ENCODE peak calls at places on chromosomes 2 and 18, in ten cellular contexts. One of them, this sample, is unnamed.

GRCh38 chr2:16653799-16654198 is 11.8 kb downstream of the CYRIA start:
- DNase-seq in endothelial cell of umbilical vein: no peak
- DNase-seq in HCT116: no peak
- DNase-seq in HepG2: no peak
- DNase-seq in SK-N-SH: no peak
- DNase-seq in sigmoid colon: no peak
- DNase-seq in spleen: no peak
- DNase-seq in stomach: no peak
- DNase-seq in transverse colon: peak; percentile 53
- DNase-seq in GM23338: no peak
- DNase-seq in this sample: no peak

GRCh38 chr2:120108049-120108448 is 95.2 kb downstream of the EPB41L5 start:
- DNase-seq in HCT116: no peak
- DNase-seq in GM23338: no peak
- DNase-seq in HepG2: no peak
- DNase-seq in sigmoid colon: no peak
- DNase-seq in endothelial cell of umbilical vein: peak; percentile 97
- DNase-seq in spleen: no peak
- DNase-seq in stomach: peak; percentile 63
- DNase-seq in SK-N-SH: peak; percentile 4
- DNase-seq in transverse colon: peak; percentile 34
- DNase-seq in this sample: no peak

GRCh38 chr2:160379399-160379798 is 114.2 kb downstream of the RBMS1 start:
- DNase-seq in spleen: no peak
- DNase-seq in stomach: no peak
- DNase-seq in GM23338: no peak
- DNase-seq in transverse colon: no peak
- DNase-seq in sigmoid colon: no peak
- DNase-seq in SK-N-SH: no peak
- DNase-seq in HepG2: no peak
- DNase-seq in endothelial cell of umbilical vein: no peak
- DNase-seq in HCT116: no peak
- DNase-seq in this sample: peak; percentile 49

GRCh38 chr2:129006135-129006885 is 687.6 kb upstream of the HS6ST1 start:
- DNase-seq in transverse colon: no peak
- DNase-seq in spleen: no peak
- DNase-seq in endothelial cell of umbilical vein: no peak
- DNase-seq in HCT116: no peak
- DNase-seq in stomach: no peak
- DNase-seq in HepG2: no peak
- DNase-seq in SK-N-SH: no peak
- DNase-seq in GM23338: no peak
- DNase-seq in sigmoid colon: no peak
- DNase-seq in this sample: no peak

GRCh38 chr2:198697218-198697617 is 760.5 kb downstream of the SATB2 start:
- DNase-seq in SK-N-SH: no peak
- DNase-seq in GM23338: no peak
- DNase-seq in HepG2: no peak
- DNase-seq in stomach: no peak
- DNase-seq in sigmoid colon: no peak
- DNase-seq in transverse colon: peak; percentile 24
- DNase-seq in endothelial cell of umbilical vein: no peak
- DNase-seq in spleen: no peak
- DNase-seq in HCT116: no peak
- DNase-seq in this sample: no peak

GRCh38 chr2:240595381-240596079 is 9.0 kb downstream of the CAPN10 start:
- DNase-seq in HepG2: peak; percentile 64
- DNase-seq in SK-N-SH: peak; percentile 76
- DNase-seq in endothelial cell of umbilical vein: no peak
- DNase-seq in spleen: peak; percentile 67
- DNase-seq in stomach: no peak
- DNase-seq in GM23338: peak; percentile 86
- DNase-seq in HCT116: no peak
- DNase-seq in transverse colon: peak; percentile 27
- DNase-seq in sigmoid colon: peak; percentile 63
- DNase-seq in this sample: no peak

GRCh38 chr18:51250458-51251024 is 53.1 kb upstream of the MEX3C start:
- DNase-seq in stomach: no peak
- DNase-seq in transverse colon: no peak
- DNase-seq in sigmoid colon: no peak
- DNase-seq in SK-N-SH: no peak
- DNase-seq in endothelial cell of umbilical vein: no peak
- DNase-seq in HepG2: no peak
- DNase-seq in GM23338: no peak
- DNase-seq in HCT116: no peak
- DNase-seq in spleen: no peak
- DNase-seq in this sample: no peak

GRCh38 chr2:154392256-154392655 is 306.2 kb upstream of the KCNJ3 start:
- DNase-seq in stomach: no peak
- DNase-seq in transverse colon: no peak
- DNase-seq in endothelial cell of umbilical vein: no peak
- DNase-seq in spleen: no peak
- DNase-seq in GM23338: no peak
- DNase-seq in HCT116: no peak
- DNase-seq in SK-N-SH: no peak
- DNase-seq in HepG2: no peak
- DNase-seq in sigmoid colon: no peak
- DNase-seq in this sample: no peak

GRCh38 chr2:197148401-197148800 is 162.2 kb downstream of the ANKRD44 start:
- DNase-seq in HCT116: no peak
- DNase-seq in sigmoid colon: no peak
- DNase-seq in endothelial cell of umbilical vein: no peak
- DNase-seq in HepG2: no peak
- DNase-seq in SK-N-SH: peak; percentile 76
- DNase-seq in transverse colon: no peak
- DNase-seq in stomach: no peak
- DNase-seq in GM23338: no peak
- DNase-seq in spleen: no peak
- DNase-seq in this sample: no peak

GRCh38 chr2:26514045-26514444 is 36.1 kb upstream of the OTOF start:
- DNase-seq in spleen: peak; percentile 68
- DNase-seq in endothelial cell of umbilical vein: no peak
- DNase-seq in HepG2: no peak
- DNase-seq in transverse colon: no peak
- DNase-seq in sigmoid colon: no peak
- DNase-seq in HCT116: no peak
- DNase-seq in stomach: no peak
- DNase-seq in SK-N-SH: no peak
- DNase-seq in GM23338: no peak
- DNase-seq in this sample: no peak

GRCh38 chr2:11827547-11827946 is 81.1 kb downstream of the LPIN1 start:
- DNase-seq in sigmoid colon: no peak
- DNase-seq in HepG2: no peak
- DNase-seq in HCT116: no peak
- DNase-seq in GM23338: no peak
- DNase-seq in endothelial cell of umbilical vein: no peak
- DNase-seq in stomach: no peak
- DNase-seq in spleen: no peak
- DNase-seq in transverse colon: no peak
- DNase-seq in SK-N-SH: no peak
- DNase-seq in this sample: no peak

GRCh38 chr2:219475697-219476604 is 22.7 kb upstream of the GMPPA start:
- DNase-seq in sigmoid colon: peak; percentile 90
- DNase-seq in HepG2: peak; percentile 60
- DNase-seq in spleen: no peak
- DNase-seq in stomach: peak; percentile 80
- DNase-seq in HCT116: no peak
- DNase-seq in SK-N-SH: peak; percentile 94
- DNase-seq in endothelial cell of umbilical vein: peak; percentile 45
- DNase-seq in GM23338: peak; percentile 90
- DNase-seq in transverse colon: peak; percentile 78
- DNase-seq in this sample: peak; percentile 43

GRCh38 chr2:113181491-113182051 is 7.8 kb downstream of the PSD4 start:
- DNase-seq in transverse colon: no peak
- DNase-seq in sigmoid colon: no peak
- DNase-seq in endothelial cell of umbilical vein: peak; percentile 12
- DNase-seq in spleen: peak; percentile 74
- DNase-seq in SK-N-SH: no peak
- DNase-seq in HepG2: no peak
- DNase-seq in stomach: peak; percentile 59
- DNase-seq in GM23338: no peak
- DNase-seq in HCT116: no peak
- DNase-seq in this sample: peak; percentile 52

GRCh38 chr2:38170098-38170497 is 94.1 kb upstream of the CYP1B1 start:
- DNase-seq in SK-N-SH: no peak
- DNase-seq in HepG2: no peak
- DNase-seq in spleen: no peak
- DNase-seq in sigmoid colon: no peak
- DNase-seq in stomach: no peak
- DNase-seq in HCT116: no peak
- DNase-seq in endothelial cell of umbilical vein: no peak
- DNase-seq in GM23338: no peak
- DNase-seq in transverse colon: no peak
- DNase-seq in this sample: no peak
- TF ChIP-seq POLR2AphosphoS5 in SK-N-SH: no peak
- TF ChIP-seq POLR2AphosphoS5 in HepG2: no peak
- TF ChIP-seq POLR2AphosphoS5 in spleen: no peak
- TF ChIP-seq POLR2AphosphoS5 in sigmoid colon: no peak
- TF ChIP-seq POLR2AphosphoS5 in stomach: peak; percentile 54
- TF ChIP-seq POLR2AphosphoS5 in HCT116: no peak
- TF ChIP-seq POLR2AphosphoS5 in endothelial cell of umbilical vein: no peak
- TF ChIP-seq POLR2AphosphoS5 in GM23338: no peak
- TF ChIP-seq POLR2AphosphoS5 in transverse colon: no peak
- TF ChIP-seq POLR2AphosphoS5 in this sample: no peak

DNA sequence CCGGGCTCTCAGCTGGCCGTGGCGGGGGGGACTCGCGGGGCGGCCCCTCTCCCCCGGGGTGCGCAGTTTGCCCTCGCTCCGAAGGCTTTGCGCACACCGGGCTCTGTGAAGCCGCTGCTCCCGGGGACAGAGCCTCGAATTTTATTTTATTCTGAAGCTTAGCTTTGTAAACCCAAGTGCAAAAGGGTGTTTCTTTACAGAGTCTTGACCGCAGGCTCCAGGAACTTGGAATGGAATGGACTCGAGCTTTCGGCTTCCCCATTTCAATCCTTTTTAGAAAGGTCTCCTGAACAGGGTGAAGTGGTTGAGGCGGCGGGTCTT is 2.0 kb downstream of the GALR1 start:
- DNase-seq in HepG2: no peak
- DNase-seq in GM23338: peak; percentile 55
- DNase-seq in HCT116: no peak
- DNase-seq in sigmoid colon: no peak
- DNase-seq in endothelial cell of umbilical vein: no peak
- DNase-seq in transverse colon: no peak
- DNase-seq in SK-N-SH: no peak
- DNase-seq in spleen: no peak
- DNase-seq in stomach: no peak
- DNase-seq in this sample: no peak
- H3K4me3 ChIP-seq in HepG2: no peak overlapping the region
- H3K4me3 ChIP-seq in GM23338: peak overlapping the region; percentile 91
- H3K4me3 ChIP-seq in HCT116: no peak overlapping the region
- H3K4me3 ChIP-seq in sigmoid colon: no peak overlapping the region
- H3K4me3 ChIP-seq in endothelial cell of umbilical vein: no peak overlapping the region
- H3K4me3 ChIP-seq in transverse colon: no peak overlapping the region
- H3K4me3 ChIP-seq in SK-N-SH: no peak overlapping the region
- H3K4me3 ChIP-seq in spleen: no peak overlapping the region
- H3K4me3 ChIP-seq in stomach: peak overlapping the region; percentile 36
- H3K4me3 ChIP-seq in this sample: no peak overlapping the region

GRCh38 chr2:38533757-38534545 is 68.8 kb downstream of the HNRNPLL start:
- DNase-seq in HepG2: no peak
- DNase-seq in HCT116: no peak
- DNase-seq in stomach: no peak
- DNase-seq in sigmoid colon: no peak
- DNase-seq in spleen: no peak
- DNase-seq in transverse colon: no peak
- DNase-seq in GM23338: no peak
- DNase-seq in SK-N-SH: no peak
- DNase-seq in endothelial cell of umbilical vein: no peak
- DNase-seq in this sample: no peak
- TF ChIP-seq POLR2AphosphoS5 in HepG2: no peak
- TF ChIP-seq POLR2AphosphoS5 in HCT116: no peak
- TF ChIP-seq POLR2AphosphoS5 in stomach: no peak
- TF ChIP-seq POLR2AphosphoS5 in sigmoid colon: no peak
- TF ChIP-seq POLR2AphosphoS5 in spleen: no peak
- TF ChIP-seq POLR2AphosphoS5 in transverse colon: no peak
- TF ChIP-seq POLR2AphosphoS5 in GM23338: no peak
- TF ChIP-seq POLR2AphosphoS5 in SK-N-SH: no peak
- TF ChIP-seq POLR2AphosphoS5 in endothelial cell of umbilical vein: no peak
- TF ChIP-seq POLR2AphosphoS5 in this sample: no peak

GRCh38 chr2:100703213-100703612 is 116.7 kb upstream of the NPAS2 start:
- DNase-seq in GM23338: no peak
- DNase-seq in spleen: no peak
- DNase-seq in sigmoid colon: no peak
- DNase-seq in HepG2: no peak
- DNase-seq in SK-N-SH: no peak
- DNase-seq in endothelial cell of umbilical vein: no peak
- DNase-seq in HCT116: no peak
- DNase-seq in transverse colon: no peak
- DNase-seq in stomach: no peak
- DNase-seq in this sample: no peak

GRCh38 chr2:100703744-100704143 is 116.2 kb upstream of the NPAS2 start:
- DNase-seq in SK-N-SH: no peak
- DNase-seq in stomach: no peak
- DNase-seq in HepG2: no peak
- DNase-seq in endothelial cell of umbilical vein: no peak
- DNase-seq in HCT116: no peak
- DNase-seq in spleen: no peak
- DNase-seq in GM23338: peak; percentile 28
- DNase-seq in transverse colon: no peak
- DNase-seq in sigmoid colon: no peak
- DNase-seq in this sample: no peak

GRCh38 chr2:100704156-100704555 is 115.8 kb upstream of the NPAS2 start:
- DNase-seq in spleen: no peak
- DNase-seq in SK-N-SH: no peak
- DNase-seq in endothelial cell of umbilical vein: no peak
- DNase-seq in HepG2: no peak
- DNase-seq in stomach: no peak
- DNase-seq in transverse colon: no peak
- DNase-seq in HCT116: no peak
- DNase-seq in sigmoid colon: no peak
- DNase-seq in GM23338: no peak
- DNase-seq in this sample: no peak

GRCh38 chr2:100704711-100705110 is 115.2 kb upstream of the NPAS2 start:
- DNase-seq in endothelial cell of umbilical vein: no peak
- DNase-seq in sigmoid colon: no peak
- DNase-seq in spleen: no peak
- DNase-seq in transverse colon: no peak
- DNase-seq in GM23338: no peak
- DNase-seq in HepG2: no peak
- DNase-seq in stomach: no peak
- DNase-seq in SK-N-SH: no peak
- DNase-seq in HCT116: no peak
- DNase-seq in this sample: no peak

DNA sequence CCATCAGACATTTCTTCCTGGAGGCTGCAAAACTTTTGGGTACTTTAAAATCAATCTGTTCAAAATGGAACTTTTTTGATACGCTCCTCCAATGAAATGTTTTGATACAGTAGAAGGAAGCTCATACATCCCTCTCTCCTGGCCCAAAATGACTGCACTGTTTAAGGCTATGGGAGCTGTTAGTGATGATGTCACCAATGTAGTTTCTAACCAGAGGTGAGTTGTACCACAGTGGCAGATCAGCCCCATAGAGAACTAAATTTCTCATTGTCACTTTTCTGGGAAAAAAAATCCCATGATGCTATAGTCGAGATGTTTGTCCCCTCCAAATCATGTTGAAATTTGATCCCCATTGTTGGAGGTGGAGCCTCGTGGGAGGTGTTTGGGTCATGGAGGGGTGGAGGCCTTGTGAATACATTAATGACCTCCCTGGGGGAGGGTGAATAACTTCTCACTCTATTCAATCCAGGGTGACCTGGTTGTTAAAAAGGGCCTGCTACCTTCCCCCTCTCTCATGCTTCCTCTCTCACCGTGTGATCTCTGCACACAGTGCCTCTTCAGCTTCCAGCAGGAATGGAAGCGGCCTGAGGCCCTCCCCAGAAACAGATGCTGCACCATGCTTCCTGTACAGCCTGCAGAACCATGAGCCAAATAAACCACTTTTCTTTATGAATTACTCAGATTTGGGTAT is 117.3 kb upstream of the NPAS2 start:
- DNase-seq in HCT116: no peak
- DNase-seq in endothelial cell of umbilical vein: no peak
- DNase-seq in GM23338: peak; percentile 6
- DNase-seq in HepG2: no peak
- DNase-seq in spleen: no peak
- DNase-seq in SK-N-SH: no peak
- DNase-seq in stomach: no peak
- DNase-seq in transverse colon: no peak
- DNase-seq in sigmoid colon: no peak
- DNase-seq in this sample: no peak
- H3K4me3 ChIP-seq in HCT116: no peak overlapping the region
- H3K4me3 ChIP-seq in endothelial cell of umbilical vein: no peak overlapping the region
- H3K4me3 ChIP-seq in GM23338: no peak overlapping the region
- H3K4me3 ChIP-seq in HepG2: no peak overlapping the region
- H3K4me3 ChIP-seq in spleen: no peak overlapping the region
- H3K4me3 ChIP-seq in SK-N-SH: no peak overlapping the region
- H3K4me3 ChIP-seq in stomach: no peak overlapping the region
- H3K4me3 ChIP-seq in transverse colon: no peak overlapping the region
- H3K4me3 ChIP-seq in sigmoid colon: no peak overlapping the region
- H3K4me3 ChIP-seq in this sample: no peak overlapping the region

This sample was measured in HL-60.